ENCODE peak calls at places on chromosomes 5 and 9, in nine cellular contexts. O, C, S, R, D, E, F, W and M are unnamed samples.

GRCh38 chr5:133328800-133329199 is 277.0 kb downstream of the HSPA4 start:
- DNase-seq in O (no peak), C (no peak), S (no peak), R (peak; percentile 21), D (no peak), E (no peak), F (no peak), W (no peak), M (no peak)

GRCh38 chr5:39191216-39191615 is 28.1 kb downstream of the FYB1 start:
- DNase-seq in O (no peak), C (no peak), S (no peak), R (no peak), D (no peak), E (no peak), F (no peak), W (no peak), M (no peak)

GRCh38 chr5:179060116-179061008 is at the start of gene ZNF354C:
- DNase-seq in O (peak; percentile 95), C (peak; percentile 90), S (peak; percentile 62), R (peak; percentile 93), D (peak; percentile 39), E (peak; percentile 33), F (peak; percentile 89), W (peak; percentile 91), M (peak; percentile 98)

GRCh38 chr5:176530983-176531901 is 6.0 kb downstream of the RNF44 start:
- DNase-seq in O (no peak), C (peak; percentile 37), S (no peak), R (peak; percentile 84), D (no peak), E (no peak), F (no peak), W (peak; percentile 55), M (peak; percentile 50)

GRCh38 chr5:15885156-15885555 is 294.4 kb downstream of the MARCHF11 start:
- DNase-seq in O (peak; percentile 86), C (no peak), S (no peak), R (no peak), D (no peak), E (peak; percentile 96), F (peak; percentile 27), W (peak; percentile 77), M (no peak)

GRCh38 chr9:83199240-83199639 is 136.3 kb upstream of the RASEF start:
- DNase-seq in O (peak; percentile 69), C (peak; percentile 35), S (no peak), R (no peak), D (no peak), E (peak; percentile 18), F (peak; percentile 67), W (peak; percentile 50), M (peak; percentile 63)

GRCh38 chr5:110306650-110307049 is 419.8 kb downstream of the TMEM232 start:
- DNase-seq in O (no peak), C (no peak), S (no peak), R (no peak), D (no peak), E (no peak), F (no peak), W (no peak), M (no peak)

GRCh38 chr5:78527054-78527884 is 121.3 kb downstream of the LHFPL2 start:
- DNase-seq in O (peak; percentile 97), C (no peak), S (no peak), R (peak; percentile 92), D (no peak), E (peak; percentile 87), F (peak; percentile 98), W (peak; percentile 97), M (no peak)

GRCh38 chr5:16131878-16132277 is 47.7 kb downstream of the MARCHF11 start:
- DNase-seq in O (no peak), C (no peak), S (no peak), R (no peak), D (no peak), E (no peak), F (no peak), W (no peak), M (no peak)

GRCh38 chr5:150593593-150593992 is 46.9 kb upstream of the SYNPO start:
- DNase-seq in O (peak; percentile 44), C (peak; percentile 73), S (no peak), R (no peak), D (no peak), E (no peak), F (no peak), W (peak; percentile 41), M (no peak)

GRCh38 chr5:90519081-90519480 is 10.3 kb downstream of the LYSMD3 start:
- DNase-seq in O (no peak), C (no peak), S (no peak), R (no peak), D (no peak), E (no peak), F (no peak), W (no peak), M (no peak)

GRCh38 chr5:36367524-36367923 is 65.8 kb upstream of the RANBP3L start:
- DNase-seq in O (peak; percentile 64), C (no peak), S (no peak), R (no peak), D (no peak), E (peak; percentile 52), F (no peak), W (peak; percentile 88), M (no peak)

GRCh38 chr5:137039939-137040515 is 459.1 kb downstream of the SPOCK1 start:
- DNase-seq in O (no peak), C (no peak), S (no peak), R (no peak), D (no peak), E (no peak), F (no peak), W (no peak), M (peak; percentile 34)

GRCh38 chr9:8567963-8568579 is 768.5 kb upstream of the DMAC1 start:
- DNase-seq in O (no peak), C (no peak), S (no peak), R (no peak), D (no peak), E (no peak), F (no peak), W (no peak), M (no peak)

GRCh38 chr9:8571648-8572047 is 772.1 kb upstream of the DMAC1 start:
- DNase-seq in O (no peak), C (no peak), S (no peak), R (no peak), D (no peak), E (no peak), F (no peak), W (no peak), M (no peak)

GRCh38 chr9:8569832-8570231 is 770.3 kb upstream of the DMAC1 start:
- DNase-seq in O (no peak), C (no peak), S (no peak), R (no peak), D (no peak), E (no peak), F (no peak), W (no peak), M (no peak)

GRCh38 chr9:8572209-8572608 is 772.6 kb upstream of the DMAC1 start:
- DNase-seq in O (no peak), C (no peak), S (no peak), R (no peak), D (no peak), E (no peak), F (no peak), W (no peak), M (no peak)

DNA sequence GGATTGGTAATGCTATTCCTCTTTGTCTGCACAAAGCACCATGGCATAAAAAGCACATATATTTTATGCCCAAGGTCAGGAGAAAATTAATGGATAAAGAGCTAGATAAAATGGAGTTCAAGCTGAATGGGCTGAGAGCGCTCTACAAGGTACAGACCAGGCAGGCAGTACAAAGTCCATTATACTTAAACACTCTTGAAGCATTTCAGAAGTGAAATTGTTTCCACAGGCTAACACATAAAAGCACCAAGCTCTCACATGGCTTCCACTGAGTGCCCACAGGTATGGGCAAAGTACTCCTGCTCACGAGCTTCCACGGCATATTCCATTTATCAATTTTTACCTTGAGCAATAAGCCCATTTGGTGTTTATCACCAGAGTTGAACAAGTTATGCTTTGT is 771.2 kb upstream of the DMAC1 start:
- DNase-seq in O (no peak), C (no peak), S (no peak), R (no peak), D (no peak), E (no peak), F (no peak), W (no peak), M (no peak)
- TF ChIP-seq CTCF in O (no peak), C (no peak), S (no peak), R (no peak), D (no peak), E (no peak), F (no peak), W (no peak), M (no peak)

GRCh38 chr9:137302176-137303030 is at the start of gene NRARP:
- DNase-seq in O (peak; percentile 86), C (peak; percentile 97), S (peak; percentile 90), R (peak; percentile 88), D (peak; percentile 93), E (no peak), F (peak; percentile 67), W (peak; percentile 70), M (peak; percentile 89)
- TF ChIP-seq CTCF in O (peak; percentile 66), C (peak; percentile 40), S (peak; percentile 83), R (no peak), D (peak; percentile 46), E (peak; percentile 56), F (peak; percentile 63), W (peak; percentile 43), M (peak; percentile 82)

GRCh38 chr5:66680804-66681203 is 84.6 kb downstream of the MAST4 start:
- DNase-seq in O (no peak), C (no peak), S (no peak), R (no peak), D (no peak), E (no peak), F (no peak), W (no peak), M (no peak)
- TF ChIP-seq CTCF in O (peak; percentile 25), C (no peak), S (peak; percentile 27), R (no peak), D (peak; percentile 16), E (no peak), F (peak; percentile 43), W (no peak), M (peak; percentile 27)

GRCh38 chr9:93824386-93825294 is 130.5 kb downstream of the BARX1 start:
- DNase-seq in O (no peak), C (no peak), S (no peak), R (peak; percentile 24), D (peak; percentile 13), E (no peak), F (no peak), W (no peak), M (no peak)
- TF ChIP-seq CTCF in O (no peak), C (no peak), S (no peak), R (no peak), D (no peak), E (no peak), F (no peak), W (no peak), M (no peak)

DNA sequence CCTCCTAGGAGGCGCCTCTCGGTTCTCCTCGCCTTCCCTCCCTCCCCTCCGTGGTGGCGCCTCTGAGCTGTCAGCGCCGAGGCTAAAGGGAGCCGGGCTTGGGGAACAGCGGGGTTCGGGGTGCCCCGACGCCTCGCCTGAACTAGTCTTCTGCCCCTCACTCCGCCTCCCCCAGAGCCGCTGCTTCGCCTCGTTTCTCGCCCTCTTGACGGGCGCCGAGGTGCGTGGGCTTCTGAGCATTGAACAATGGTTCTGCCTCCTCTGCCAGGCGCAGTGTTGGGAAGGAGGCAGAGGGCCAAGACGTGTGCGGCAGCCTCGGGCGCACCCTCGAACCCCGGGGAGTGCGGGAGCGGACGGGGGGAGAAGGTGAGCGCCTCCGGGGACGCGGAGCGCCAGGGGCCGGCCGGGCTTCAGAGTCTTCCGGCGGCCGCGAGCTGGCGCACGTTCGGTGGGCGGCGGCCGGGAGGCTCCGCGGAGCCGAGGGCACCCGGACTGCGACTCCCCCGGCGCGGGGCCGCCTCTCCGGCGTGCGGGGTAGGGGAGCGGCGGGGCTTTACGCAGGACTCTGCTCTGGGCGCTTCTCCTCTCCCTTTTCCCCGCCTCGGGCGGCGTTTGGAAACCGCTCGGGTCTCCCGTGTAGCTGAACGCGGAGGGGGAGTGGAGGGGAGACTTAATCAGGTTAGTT is 916 bp downstream of the VLDLR start:
- DNase-seq in O (peak; percentile 52), C (peak; percentile 59), S (peak; percentile 18), R (peak; percentile 63), D (peak; percentile 38), E (no peak), F (no peak), W (peak; percentile 27), M (peak; percentile 57)
- TF ChIP-seq CTCF in O (peak; percentile 2), C (no peak), S (no peak), R (no peak), D (peak; percentile 20), E (no peak), F (no peak), W (no peak), M (no peak)